ENCODE peak calls at places on chromosome 9, in eight cellular contexts. S is mammary epithelial cell, Q is fibroblast of the aortic adventitia, P is B cell, E is Peyer's patch, O is GM10248, N is RWPE1, L is heart left ventricle. Y is an unnamed sample.

GRCh38 chr9:31119882-31120481 is 1264.5 kb upstream of the ACO1 start:
- DNase-seq in N (peak), E (peak), Q (peak), S (peak), O (peak), P (peak), L (no peak), Y (peak)

GRCh38 chr9:134396825-134397224 is 70.6 kb downstream of the RXRA start:
- DNase-seq in O (no peak), P (peak), E (peak), L (no peak), S (no peak), Q (no peak), N (no peak), Y (no peak)

GRCh38 chr9:27426717-27427645 is 97.1 kb upstream of the IFNK start:
- DNase-seq in P (no peak), S (peak), E (no peak), Q (no peak), L (no peak), N (peak), O (no peak), Y (no peak)

GRCh38 chr9:131709741-131710499 is 30.0 kb downstream of the RAPGEF1 start:
- DNase-seq in N (peak), L (no peak), Q (peak), P (peak), O (peak), S (peak), E (no peak), Y (peak)

GRCh38 chr9:134475051-134475790 is 149.0 kb downstream of the RXRA start:
- DNase-seq in S (no peak), P (peak), Q (peak), L (peak), E (peak), N (no peak), O (peak), Y (peak)

GRCh38 chr9:91714874-91715615 is 235.0 kb downstream of the ROR2 start:
- DNase-seq in Q (no peak), E (no peak), N (no peak), S (no peak), L (no peak), P (no peak), O (no peak), Y (no peak)

GRCh38 chr9:126299706-126300276 is 26.8 kb upstream of the MVB12B start:
- DNase-seq in S (no peak), N (no peak), P (no peak), O (no peak), L (no peak), Q (peak), E (no peak), Y (no peak)

GRCh38 chr9:93028448-93029006 is 30.0 kb upstream of the SUSD3 start:
- DNase-seq in L (no peak), Q (no peak), S (no peak), P (peak), E (peak), N (no peak), O (peak), Y (peak)

GRCh38 chr9:113152699-113153098 is 1.9 kb downstream of the SLC31A2 start:
- DNase-seq in S (peak), L (no peak), O (no peak), E (no peak), Q (no peak), P (no peak), N (peak), Y (no peak)

GRCh38 chr9:69040646-69041045 is 5.1 kb downstream of the FXN start:
- DNase-seq in S (no peak), E (no peak), L (no peak), Q (no peak), N (no peak), P (no peak), O (no peak), Y (no peak)

GRCh38 chr9:87071473-87071872 is 124.2 kb upstream of the GAS1 start:
- DNase-seq in S (peak), O (no peak), N (peak), L (no peak), E (no peak), P (no peak), Q (no peak), Y (no peak)

GRCh38 chr9:81989700-81990099 is 1.1 kb downstream of the SPATA31D1 start:
- DNase-seq in N (no peak), O (no peak), L (no peak), S (no peak), E (no peak), Q (no peak), P (no peak), Y (no peak)

GRCh38 chr9:110543631-110544051 is 35.9 kb downstream of the SVEP1 start:
- DNase-seq in O (no peak), E (no peak), Q (peak), L (peak), N (no peak), S (no peak), P (no peak), Y (no peak)

GRCh38 chr9:134396258-134396742 is 70.0 kb downstream of the RXRA start:
- DNase-seq in P (peak), L (no peak), Q (no peak), E (peak), O (peak), S (no peak), N (no peak), Y (peak)

GRCh38 chr9:124551472-124552339 is 44.5 kb upstream of the NR5A1 start:
- DNase-seq in P (no peak), E (peak), Q (peak), O (peak), N (peak), L (peak), S (peak), Y (peak)

GRCh38 chr9:108951578-108951977 is 17.4 kb downstream of the ABITRAM start:
- DNase-seq in S (no peak), O (no peak), N (no peak), P (no peak), E (no peak), Q (no peak), L (no peak), Y (no peak)

GRCh38 chr9:133098104-133098754 is 22.8 kb downstream of the RALGDS start:
- DNase-seq in L (no peak), P (no peak), E (peak), N (no peak), O (no peak), Q (no peak), S (no peak), Y (peak)

GRCh38 chr9:35733109-35733541 is 659 bp downstream of the CREB3 start:
- DNase-seq in Q (peak), S (peak), L (peak), P (peak), O (peak), N (peak), E (no peak), Y (peak)

GRCh38 chr9:33104111-33104415 is 27.6 kb upstream of the SMU1 start:
- DNase-seq in E (no peak), N (no peak), Q (no peak), L (no peak), P (no peak), O (no peak), S (no peak), Y (no peak)

GRCh38 chr9:26833792-26834191 is 58.8 kb downstream of the CAAP1 start:
- DNase-seq in Q (no peak), L (no peak), P (no peak), O (no peak), N (no peak), S (no peak), E (no peak), Y (no peak)

GRCh38 chr9:107633375-107633774 is 143.8 kb upstream of the KLF4 start:
- DNase-seq in S (no peak), O (no peak), Q (no peak), N (no peak), P (no peak), E (no peak), L (no peak), Y (no peak)

GRCh38 chr9:112029921-112030444 is 133.4 kb downstream of the UGCG start:
- DNase-seq in E (no peak), N (peak), Q (peak), S (peak), O (no peak), P (peak), L (no peak), Y (no peak)

GRCh38 chr9:87535817-87536539 is 38.3 kb downstream of the DAPK1 start:
- DNase-seq in O (peak), L (no peak), E (no peak), S (no peak), P (no peak), N (no peak), Q (peak), Y (peak)

GRCh38 chr9:135320331-135320730 is 159.3 kb upstream of the PPP1R26 start:
- DNase-seq in Q (no peak), N (no peak), L (no peak), S (no peak), E (no peak), P (no peak), O (no peak), Y (no peak)

GRCh38 chr9:135516132-135516860 is 4.9 kb upstream of the LCN1 start:
- DNase-seq in P (no peak), N (no peak), L (peak), Q (no peak), E (peak), O (no peak), S (no peak), Y (no peak)

GRCh38 chr9:111992523-111992922 is 95.9 kb downstream of the UGCG start:
- DNase-seq in E (no peak), O (peak), P (no peak), L (no peak), S (peak), N (peak), Q (peak), Y (peak)

GRCh38 chr9:7402704-7403389 is 396.7 kb downstream of the DMAC1 start:
- DNase-seq in N (no peak), O (no peak), S (peak), L (no peak), Q (no peak), P (no peak), E (no peak), Y (no peak)

GRCh38 chr9:15961217-15961616 is 408.4 kb downstream of the CCDC171 start:
- DNase-seq in Q (no peak), L (no peak), O (no peak), S (no peak), N (no peak), P (no peak), E (no peak), Y (no peak)

GRCh38 chr9:15972760-15973159 is 419.9 kb downstream of the CCDC171 start:
- DNase-seq in P (no peak), O (no peak), E (no peak), S (no peak), Q (no peak), N (no peak), L (no peak), Y (no peak)

GRCh38 chr9:15966471-15966870 is 413.6 kb downstream of the CCDC171 start:
- DNase-seq in P (no peak), S (no peak), N (no peak), O (no peak), E (no peak), L (no peak), Q (no peak), Y (no peak)

GRCh38 chr9:15965246-15965745 is 412.5 kb downstream of the CCDC171 start:
- DNase-seq in N (no peak), Q (no peak), O (no peak), L (no peak), S (no peak), P (no peak), E (no peak), Y (no peak)

GRCh38 chr9:15967068-15967467 is 414.2 kb downstream of the CCDC171 start:
- DNase-seq in N (no peak), O (no peak), P (no peak), Q (no peak), S (no peak), E (no peak), L (no peak), Y (no peak)
- TF ChIP-seq CTCF in N (no peak), O (no peak), P (no peak), Q (no peak), S (no peak), E (no peak), L (no peak), Y (no peak)

DNA sequence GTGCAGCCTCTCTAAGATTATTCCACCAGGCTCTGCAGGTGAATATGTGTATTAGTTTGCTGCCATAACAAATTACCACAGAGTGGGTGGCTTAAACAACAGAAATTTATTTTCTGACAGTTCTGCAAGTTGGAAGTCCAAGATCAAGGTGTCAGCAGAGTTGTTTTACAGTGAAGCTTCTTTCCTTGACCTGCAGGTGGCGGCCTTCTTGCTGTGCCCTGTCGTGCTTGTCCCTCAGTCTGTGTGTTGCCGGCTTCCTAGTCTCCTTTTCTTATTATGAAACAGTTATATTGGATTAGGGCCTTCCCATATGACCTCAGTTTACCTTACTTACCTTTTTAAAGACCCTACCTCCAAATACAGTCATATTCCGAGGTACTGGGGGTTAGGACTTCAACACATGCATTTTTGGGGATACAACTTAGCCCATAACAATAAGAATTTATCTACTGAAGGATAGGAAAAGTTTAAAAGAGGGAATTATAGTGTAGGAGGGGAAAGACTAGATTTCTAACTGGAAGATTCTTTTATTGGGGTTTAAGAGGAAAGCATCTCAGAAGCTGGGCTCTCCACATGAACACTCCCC is 97.4 kb downstream of the OSTF1 start:
- DNase-seq in E (peak), N (no peak), L (peak), Q (peak), P (peak), O (peak), S (no peak), Y (no peak)
- TF ChIP-seq CTCF in E (peak), N (peak), L (peak), Q (peak), P (peak), O (peak), S (peak), Y (peak)

DNA sequence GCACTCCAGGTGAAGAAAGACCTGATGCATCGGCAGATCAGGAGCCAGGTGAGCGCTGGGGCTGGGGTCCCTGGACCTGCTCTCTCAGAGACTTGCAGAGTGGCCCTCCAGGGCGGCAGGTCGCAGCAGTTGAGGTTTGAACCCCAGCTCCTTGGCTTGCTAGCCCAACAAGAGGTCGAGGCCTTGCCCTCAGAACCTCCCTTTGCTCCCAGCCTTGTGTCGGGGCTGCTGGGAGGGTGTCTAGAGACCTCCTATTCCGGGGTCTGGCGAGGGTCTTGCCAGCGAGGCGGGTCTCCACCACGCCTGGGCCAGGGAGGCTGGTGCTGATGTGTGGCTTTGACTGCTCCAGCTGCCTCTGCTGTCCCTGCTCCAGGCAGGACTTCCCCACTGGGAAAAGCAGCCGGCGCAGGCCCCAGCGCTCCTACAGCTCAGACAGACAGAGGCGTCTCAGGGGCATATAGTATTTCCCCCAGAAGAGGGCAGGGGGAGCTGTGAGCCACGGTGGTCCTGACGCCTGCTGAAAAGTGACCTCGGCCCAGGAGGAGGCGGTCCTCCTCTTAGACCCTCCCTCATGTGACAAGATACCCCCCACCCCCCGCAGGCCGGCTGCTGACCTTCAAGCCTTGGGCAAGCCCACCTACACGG is 38.3 kb downstream of the LRSAM1 start:
- DNase-seq in O (no peak), Q (no peak), S (no peak), L (no peak), N (no peak), E (no peak), P (no peak), Y (no peak)
- TF ChIP-seq CTCF in O (no peak), Q (no peak), S (no peak), L (no peak), N (no peak), E (no peak), P (no peak), Y (no peak)

GRCh38 chr9:130236436-130236985 is 29.0 kb upstream of the HMCN2 start:
- DNase-seq in P (no peak), E (no peak), O (no peak), S (no peak), L (no peak), N (no peak), Q (no peak), Y (no peak)
- TF ChIP-seq CTCF in P (peak), E (no peak), O (no peak), S (no peak), L (peak), N (peak), Q (no peak), Y (no peak)

GRCh38 chr9:63816742-63817621 is 1468.0 kb downstream of the FOXD4L5 start:
- DNase-seq in P (peak), O (peak), S (peak), L (peak), N (peak), Q (peak), E (peak), Y (peak)
- TF ChIP-seq CTCF in P (no peak), O (no peak), S (no peak), L (no peak), N (no peak), Q (no peak), E (no peak), Y (no peak)

GRCh38 chr9:122106576-122106975 is 13.5 kb upstream of the TTLL11 start:
- DNase-seq in L (no peak), O (no peak), S (no peak), E (no peak), P (no peak), Q (no peak), N (no peak), Y (no peak)
- TF ChIP-seq CTCF in L (no peak), O (no peak), S (no peak), E (no peak), P (no peak), Q (no peak), N (no peak), Y (no peak)

GRCh38 chr9:114389612-114390368 is 2.0 kb upstream of the AKNA start:
- DNase-seq in S (no peak), N (no peak), O (peak), E (peak), P (peak), Q (no peak), L (no peak), Y (peak)
- TF ChIP-seq CTCF in S (no peak), N (no peak), O (peak), E (no peak), P (no peak), Q (no peak), L (no peak), Y (no peak)

GRCh38 chr9:137086531-137087408 is at the start of gene MAN1B1:
- DNase-seq in L (peak), Q (peak), O (peak), E (peak), S (peak), N (peak), P (peak), Y (peak)
- TF ChIP-seq CTCF in L (no peak), Q (no peak), O (no peak), E (no peak), S (no peak), N (no peak), P (no peak), Y (no peak)

GRCh38 chr9:78031826-78032598 is 401 bp upstream of the GNAQ start:
- DNase-seq in N (peak), P (peak), S (peak), E (peak), O (peak), Q (peak), L (peak), Y (peak)

GRCh38 chr9:78035369-78035993 is 3.9 kb upstream of the GNAQ start:
- DNase-seq in O (peak), P (peak), L (peak), Q (peak), N (peak), S (peak), E (peak), Y (peak)

GRCh38 chr9:78031271-78031825 is at the start of gene GNAQ:
- DNase-seq in N (no peak), O (peak), S (no peak), L (peak), Q (no peak), P (peak), E (no peak), Y (peak)

GRCh38 chr9:78032599-78033457 is 1.2 kb upstream of the GNAQ start:
- DNase-seq in L (no peak), S (no peak), P (peak), E (peak), O (no peak), N (no peak), Q (no peak), Y (no peak)

DNA sequence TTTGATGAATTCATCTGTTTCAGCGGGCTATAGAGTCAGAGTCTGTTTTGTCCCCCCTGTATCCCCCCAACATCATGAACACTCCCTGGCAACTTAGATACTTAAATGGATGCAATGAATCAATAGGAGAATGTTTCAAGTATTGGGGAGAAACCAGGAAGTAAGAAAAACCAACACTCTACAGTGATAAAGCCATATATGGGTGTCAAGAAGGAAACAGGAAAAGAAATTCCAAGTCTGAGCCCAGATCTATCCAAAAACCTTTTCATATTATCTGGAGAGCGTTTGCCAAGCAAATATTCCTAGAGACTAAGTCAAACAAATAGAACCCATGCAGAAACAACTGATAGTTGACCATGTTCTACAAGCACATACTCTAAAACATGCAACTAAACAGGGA is 2.3 kb upstream of the GNAQ start:
- DNase-seq in Q (no peak), N (no peak), P (no peak), L (no peak), S (no peak), O (no peak), E (no peak), Y (no peak)
- TF ChIP-seq CTCF in Q (no peak), N (no peak), P (no peak), L (no peak), S (no peak), O (no peak), E (no peak), Y (no peak)

GRCh38 chr9:18438300-18438925 is 35.5 kb upstream of the ADAMTSL1 start:
- DNase-seq in L (peak), N (no peak), S (no peak), O (no peak), E (peak), P (no peak), Q (peak), Y (no peak)
- TF ChIP-seq CTCF in L (peak), N (no peak), S (peak), O (no peak), E (no peak), P (no peak), Q (peak), Y (no peak)

Y was measured in GM13976.